ENCODE peak calls at places on chromosomes 2 and 18, in four cellular contexts. K is HCT116, J is K562, D is HepG2. W is an unnamed sample.

GRCh38 chr2:160695402-160696060 is 201.9 kb upstream of the RBMS1 start:
- DNase-seq in K (no peak), J (no peak), D (no peak), W (no peak)

GRCh38 chr18:4358618-4359017 is 96.5 kb downstream of the DLGAP1 start:
- DNase-seq in D (no peak), J (no peak), K (no peak), W (no peak)

GRCh38 chr2:189096769-189097447 is 82.7 kb downstream of the COL5A2 start:
- DNase-seq in K (peak), D (peak), J (no peak), W (peak)

GRCh38 chr18:3044931-3045698 is 32.2 kb upstream of the LPIN2 start:
- DNase-seq in D (peak), J (no peak), K (no peak), W (no peak)

GRCh38 chr2:88129313-88129959 is 1.6 kb upstream of the FABP1 start:
- DNase-seq in J (no peak), K (no peak), D (no peak), W (no peak)

GRCh38 chr2:4715065-4715464 is 977.1 kb upstream of the SOX11 start:
- DNase-seq in D (no peak), K (no peak), J (no peak), W (no peak)

GRCh38 chr2:99336780-99337163 is 417 bp upstream of the EIF5B start:
- DNase-seq in K (no peak), J (no peak), D (no peak), W (no peak)

GRCh38 chr2:15527074-15527739 is 33.9 kb downstream of the NBAS start:
- DNase-seq in K (no peak), J (no peak), D (peak), W (no peak)

GRCh38 chr2:70705160-70705850 is 62.7 kb downstream of the ADD2 start:
- DNase-seq in J (no peak), D (no peak), K (no peak), W (no peak)

GRCh38 chr2:20050104-20050711 is 1.2 kb downstream of the LAPTM4A start:
- DNase-seq in D (peak), J (peak), K (no peak), W (no peak)

GRCh38 chr2:36615214-36615613 is 17.2 kb upstream of the FEZ2 start:
- DNase-seq in J (peak), D (no peak), K (no peak), W (no peak)

GRCh38 chr2:647003-647560 is 30.1 kb downstream of the TMEM18 start:
- DNase-seq in J (no peak), D (no peak), K (no peak), W (no peak)

GRCh38 chr18:62549755-62550154 is 26.9 kb downstream of the ZCCHC2 start:
- DNase-seq in J (no peak), D (no peak), K (no peak), W (no peak)

GRCh38 chr2:64661770-64662169 is 8.1 kb upstream of the SERTAD2 start:
- DNase-seq in J (no peak), D (no peak), K (no peak), W (no peak)

GRCh38 chr2:59025157-59025757 is 784.1 kb upstream of the FANCL start:
- DNase-seq in D (peak), K (peak), J (peak), W (peak)

GRCh38 chr18:3855961-3856360 is 406.0 kb downstream of the TGIF1 start:
- DNase-seq in K (no peak), D (no peak), J (no peak), W (no peak)

DNA sequence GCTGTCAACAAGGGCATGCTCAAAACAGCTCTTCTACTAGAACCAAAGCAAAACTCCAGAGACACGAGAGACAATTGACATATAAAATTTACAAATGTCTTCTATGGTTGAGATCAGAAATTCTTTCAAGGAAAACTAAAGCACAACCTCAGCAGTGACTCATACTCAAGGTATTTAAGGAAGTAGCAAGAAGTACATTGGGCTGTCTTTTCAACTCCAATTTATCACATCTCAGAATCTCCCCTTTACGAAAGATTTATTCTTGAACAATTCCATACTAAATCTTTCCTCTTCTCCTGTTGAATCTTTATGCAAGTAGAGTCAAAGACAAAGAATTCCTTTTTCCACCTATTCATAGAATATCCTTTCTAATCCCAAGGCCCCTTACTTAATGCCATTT is 324.0 kb downstream of the IRS1 start:
- DNase-seq in D (no peak), K (peak), J (no peak), W (no peak)
- TF ChIP-seq TCF7L2 in D (no peak), K (no peak), J (no peak), W (no peak)

GRCh38 chr2:184369307-184369706 is 229.0 kb upstream of the ZNF804A start:
- DNase-seq in D (peak), J (no peak), K (no peak), W (no peak)
- TF ChIP-seq REST in D (no peak), J (no peak), K (no peak), W (no peak)

GRCh38 chr2:200288670-200289429 is 17.6 kb upstream of the SPATS2L start:
- DNase-seq in K (no peak), D (no peak), J (no peak), W (no peak)
- TF ChIP-seq CTCF in K (no peak), D (no peak), J (no peak), W (no peak)

GRCh38 chr2:236204953-236205352 is 36.8 kb upstream of the GBX2 start:
- DNase-seq in J (no peak), K (no peak), D (no peak), W (no peak)
- TF ChIP-seq TCF7L2 in J (no peak), K (no peak), D (no peak), W (no peak)

DNA sequence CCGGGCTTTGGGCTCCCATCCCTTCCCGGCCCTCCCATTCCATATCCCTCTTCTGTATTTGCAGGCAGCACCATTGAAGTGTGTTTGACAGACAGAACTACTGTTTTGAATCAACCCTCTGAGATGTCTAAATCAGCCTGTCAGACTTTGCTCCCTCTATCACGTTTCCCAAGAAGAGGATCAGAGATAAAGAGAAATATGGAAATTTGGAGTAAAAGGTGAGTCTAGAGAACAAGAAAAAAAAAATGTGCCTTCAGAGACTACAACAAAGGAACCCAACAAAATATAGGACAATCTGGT is 133.4 kb upstream of the NCK2 start:
- DNase-seq in K (no peak), J (no peak), D (peak), W (no peak)
- TF ChIP-seq REST in K (no peak), J (no peak), D (no peak), W (no peak)

DNA sequence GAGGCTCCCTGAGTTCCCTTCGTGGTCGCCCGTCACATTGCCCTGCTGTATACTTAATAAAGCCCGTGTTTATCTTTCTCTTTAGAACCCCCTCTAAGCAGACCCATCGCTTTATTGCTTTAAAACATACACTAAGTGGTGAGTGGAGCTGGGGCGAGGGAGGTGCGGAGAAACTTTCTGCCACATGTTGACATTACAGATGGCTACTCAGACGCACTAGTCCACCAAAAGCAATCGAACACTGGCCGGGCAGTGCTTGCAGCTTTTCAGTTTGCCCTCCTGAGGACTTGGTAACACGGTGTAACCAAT is 859 bp upstream of the COLEC12 start:
- DNase-seq in K (no peak), D (no peak), J (no peak), W (no peak)
- TF ChIP-seq CTCF in K (no peak), D (no peak), J (no peak), W (no peak)

DNA sequence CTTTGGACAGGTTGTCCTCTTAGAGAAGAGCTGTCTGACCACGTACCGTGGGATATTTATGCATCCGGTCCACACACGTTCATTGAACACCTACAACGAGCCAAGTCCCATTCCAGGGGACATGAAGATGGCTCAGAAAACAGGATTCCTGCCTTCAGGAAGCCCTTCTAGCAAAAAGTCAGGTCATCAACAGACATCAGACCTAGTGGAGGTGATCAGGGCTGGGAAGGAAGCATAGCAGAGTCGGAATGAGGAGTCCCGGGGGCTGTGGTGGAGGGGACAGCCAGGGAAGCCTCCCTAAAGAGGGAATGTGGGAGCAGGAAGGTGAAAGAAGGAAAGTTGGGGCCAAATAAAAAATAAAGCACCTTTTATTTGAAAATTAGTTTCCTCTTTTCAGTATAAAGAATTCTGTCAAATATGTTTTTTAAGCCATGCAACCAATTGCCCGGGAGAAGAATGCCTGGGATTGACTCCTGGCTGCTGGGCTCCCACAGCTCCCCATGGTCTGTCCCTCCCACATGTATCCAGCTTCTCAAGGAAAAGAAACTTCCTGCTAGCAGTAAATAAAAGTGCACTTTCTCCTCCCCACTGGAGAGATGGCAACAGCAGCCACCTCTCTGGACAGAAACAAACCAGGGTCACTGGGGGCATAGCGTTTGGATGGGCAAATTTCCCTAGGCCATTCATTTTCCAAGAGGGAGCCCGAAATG is 144.8 kb downstream of the SMAD7 start:
- DNase-seq in J (no peak), K (no peak), D (no peak), W (no peak)
- TF ChIP-seq TCF7L2 in J (no peak), K (no peak), D (no peak), W (no peak)

DNA sequence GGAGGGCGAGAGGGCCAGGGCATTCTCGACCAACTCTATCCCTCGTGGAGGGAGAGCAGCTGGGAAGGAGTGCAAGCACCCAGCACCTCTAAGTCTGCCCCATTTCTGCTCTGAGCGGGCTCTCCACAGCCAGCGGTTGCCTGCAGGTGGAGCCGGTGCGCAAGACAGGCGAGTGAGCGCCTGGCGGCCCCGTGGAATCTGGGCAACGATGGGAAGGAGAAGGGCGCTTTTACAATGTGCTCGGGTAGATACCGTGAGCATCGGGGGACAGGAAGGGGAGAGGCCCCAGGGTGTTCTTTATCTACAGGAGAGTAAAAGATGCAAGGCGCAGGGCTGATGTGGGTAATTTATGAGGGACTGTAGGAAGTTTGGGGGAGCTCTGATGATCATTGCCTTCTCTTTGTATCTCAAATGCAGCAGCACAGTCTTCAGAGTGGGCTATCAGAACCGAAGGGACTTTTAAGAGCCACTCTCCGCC is 867 bp upstream of the TTL start:
- DNase-seq in D (peak), J (peak), K (peak), W (peak)
- TF ChIP-seq REST in D (no peak), J (no peak), K (no peak), W (no peak)

DNA sequence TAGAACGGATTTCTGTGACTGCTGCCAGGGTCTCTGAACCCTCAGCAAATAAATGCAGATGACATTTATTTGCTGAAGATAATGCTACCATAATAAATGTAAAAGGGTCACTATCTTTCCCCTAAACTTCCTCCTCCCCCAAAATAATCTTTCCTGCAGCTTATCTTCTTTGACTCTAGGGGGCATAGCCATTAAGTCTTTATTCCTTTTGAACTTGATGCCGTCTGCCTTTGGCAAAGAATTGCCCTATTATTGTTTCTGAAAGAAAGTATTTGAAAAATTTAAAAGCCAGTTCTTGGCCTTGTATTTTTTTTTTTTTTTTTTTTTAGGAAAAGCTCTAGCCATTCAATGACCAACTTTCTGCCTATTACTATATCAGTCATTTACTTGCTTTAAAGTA is 63.5 kb upstream of the ACSL3 start:
- DNase-seq in D (peak), J (no peak), K (no peak), W (no peak)
- TF ChIP-seq CTCF in D (peak), J (peak), K (peak), W (peak)

DNA sequence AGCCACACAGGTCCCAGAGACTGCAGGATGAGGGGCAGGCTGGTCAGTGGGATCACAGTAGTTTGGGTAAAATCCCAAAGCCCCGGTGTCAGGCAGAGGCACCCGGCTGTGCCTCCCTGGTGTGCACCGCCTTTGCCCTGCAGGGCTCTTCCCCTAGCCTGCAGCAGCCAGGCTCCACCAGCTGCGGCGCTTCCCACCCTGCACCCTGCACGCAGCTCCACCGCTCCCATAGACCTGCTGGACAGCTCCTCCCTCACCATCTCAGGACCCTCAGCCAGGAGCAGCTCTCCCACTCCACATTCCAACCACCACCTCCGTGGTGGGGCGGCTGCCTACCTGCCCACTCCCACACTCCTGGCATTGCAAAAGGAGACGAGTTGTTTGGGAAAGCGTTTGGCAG is 287.3 kb upstream of the HDAC4 start:
- DNase-seq in D (no peak), J (peak), K (no peak), W (no peak)
- TF ChIP-seq TCF7L2 in D (no peak), J (no peak), K (no peak), W (no peak)